ENCODE peak calls at places on chromosomes 13 and 19, in four cellular contexts. V, K, S and N are unnamed samples.

GRCh38 chr13:29737061-29737460 is 113.4 kb downstream of the UBL3 start:
- DNase-seq in V (no peak), K (no peak), S (no peak), N (no peak)

GRCh38 chr13:49238621-49239020 is 9.1 kb upstream of the CDADC1 start:
- DNase-seq in V (no peak), K (no peak), S (no peak), N (no peak)

GRCh38 chr13:89726690-89727435 is 1620.6 kb upstream of the MIR17HG start:
- DNase-seq in V (no peak), K (no peak), S (no peak), N (peak)

GRCh38 chr13:72448082-72448481 is 279.3 kb downstream of the MZT1 start:
- DNase-seq in V (no peak), K (no peak), S (no peak), N (no peak)

GRCh38 chr13:95957331-95957730 is 95.9 kb downstream of the UGGT2 start:
- DNase-seq in V (no peak), K (no peak), S (no peak), N (no peak)

GRCh38 chr19:33569822-33570221 is 48.2 kb upstream of the PEPD start:
- DNase-seq in V (no peak), K (no peak), S (no peak), N (no peak)

GRCh38 chr13:21018220-21018619 is 43.2 kb downstream of the LATS2 start:
- DNase-seq in V (no peak), K (no peak), S (no peak), N (no peak)

GRCh38 chr13:50224534-50224933 is 209.3 kb downstream of the KCNRG start:
- DNase-seq in V (no peak), K (peak), S (no peak), N (peak)

GRCh38 chr13:82917984-82918383 is 964.3 kb downstream of the SLITRK1 start:
- DNase-seq in V (no peak), K (no peak), S (no peak), N (no peak)